ENCODE peak calls at places on chromosomes 3 and 15, in seven cellular contexts. G is colonic mucosa; T is body of pancreas; B is CD8-positive, alpha-beta memory T cell; I is Peyer's patch; N is H9; A is ovary. J is an unnamed sample.

GRCh38 chr3:116873142-116873541 is 163.6 kb downstream of the TUSC7 start:
- DNase-seq in T (no peak), G (no peak), N (no peak), B (no peak), A (no peak), I (no peak), J (no peak)

GRCh38 chr15:70910958-70911357 is 18.3 kb downstream of the LRRC49 start:
- DNase-seq in B (no peak), I (no peak), A (no peak), N (no peak), T (no peak), G (no peak), J (no peak)

GRCh38 chr15:70419046-70419445 is 321.3 kb upstream of the TLE3 start:
- DNase-seq in A (no peak), I (no peak), G (no peak), N (no peak), T (no peak), B (no peak), J (no peak)

GRCh38 chr3:196208942-196209695 is 2.1 kb downstream of the ZDHHC19 start:
- DNase-seq in I (no peak), N (no peak), T (no peak), G (no peak), B (no peak), A (peak; percentile 25), J (no peak)

GRCh38 chr3:186024210-186024609 is 84.7 kb downstream of the ETV5 start:
- DNase-seq in N (no peak), I (no peak), B (no peak), G (no peak), T (peak; percentile 10), A (peak; percentile 22), J (no peak)

GRCh38 chr3:195543642-195544536 is 764 bp upstream of the PPP1R2 start:
- DNase-seq in A (peak; percentile 27), B (no peak), N (peak; percentile 60), G (no peak), T (no peak), I (no peak), J (no peak)

GRCh38 chr3:133364704-133365103 is 35.2 kb upstream of the BFSP2 start:
- DNase-seq in B (no peak), N (no peak), I (no peak), A (no peak), G (no peak), T (no peak), J (no peak)

GRCh38 chr3:98733055-98733777 is 29.9 kb upstream of the ST3GAL6 start:
- DNase-seq in G (peak; percentile 23), B (peak; percentile 5), A (no peak), I (no peak), T (peak; percentile 16), N (no peak), J (no peak)

GRCh38 chr3:126349611-126350501 is 7.4 kb downstream of the KLF15 start:
- DNase-seq in T (peak; percentile 2), A (peak; percentile 21), I (no peak), N (no peak), B (no peak), G (no peak), J (no peak)

GRCh38 chr3:73098873-73099272 is 37.4 kb downstream of the EBLN2 start:
- DNase-seq in I (no peak), N (no peak), T (no peak), G (no peak), B (no peak), A (no peak), J (no peak)

DNA sequence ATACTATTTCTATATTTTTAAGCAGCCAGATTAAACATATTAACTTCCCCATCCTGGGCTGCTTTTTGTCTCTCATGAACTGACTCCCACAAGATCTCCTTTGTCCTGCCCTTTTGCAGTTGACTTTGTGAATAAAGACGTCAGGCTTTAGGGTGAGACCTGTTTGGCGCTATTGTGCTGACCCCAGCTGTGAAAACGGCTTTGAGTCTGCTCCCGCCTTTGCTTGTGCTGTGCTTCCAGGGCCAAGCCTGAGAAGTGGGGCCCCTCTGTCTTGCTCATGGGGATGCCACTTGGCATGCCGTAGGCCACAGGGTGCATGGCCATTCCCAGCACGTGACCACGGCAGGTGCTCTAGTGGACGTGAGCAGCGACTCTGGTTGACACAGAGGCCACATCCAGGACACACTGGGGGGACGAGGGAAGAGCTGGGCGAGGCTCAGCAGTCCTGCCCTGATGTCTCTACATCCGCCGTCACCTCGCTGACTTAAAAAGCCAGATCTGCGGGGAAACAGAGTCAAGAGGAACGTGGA is 268.9 kb upstream of the LYSMD4 start:
- DNase-seq in G (no peak), N (no peak), A (no peak), B (no peak), I (no peak), T (no peak), J (no peak)
- H3K4me1 ChIP-seq in G (no peaks in the 10 kb centered on the region), N (no peaks in the 10 kb centered on the region), A (no peaks in the 10 kb centered on the region), B (no peaks in the 10 kb centered on the region), I (no peaks in the 10 kb centered on the region), T (no peaks in the 10 kb centered on the region), J (peaks cover 3% of the 10 kb centered on the region)

GRCh38 chr3:131789188-131789587 is 245.6 kb downstream of the CPNE4 start:
- DNase-seq in B (no peak), A (no peak), T (no peak), N (no peak), G (no peak), I (no peak), J (no peak)
- H3K27me3 ChIP-seq in B (no peaks in the 10 kb centered on the region), A (no peaks in the 10 kb centered on the region), T (no peaks in the 10 kb centered on the region), N (no peaks in the 10 kb centered on the region), G (no peaks in the 10 kb centered on the region), I (no peaks in the 10 kb centered on the region), J (no peaks in the 10 kb centered on the region)

GRCh38 chr3:38137615-38138346 is 680 bp upstream of the MYD88 start:
- DNase-seq in A (no peak), T (no peak), B (peak; percentile 40), I (peak; percentile 49), G (peak; percentile 49), N (peak; percentile 65), J (no peak)

GRCh38 chr3:38133557-38134405 is 3.1 kb downstream of the ACAA1 start:
- DNase-seq in B (no peak), T (peak; percentile 74), I (no peak), N (no peak), G (peak; percentile 70), A (no peak), J (no peak)

GRCh38 chr3:38136807-38137614 is at the start of gene ACAA1:
- DNase-seq in N (peak; percentile 100), T (peak; percentile 100), A (peak; percentile 100), G (peak; percentile 100), I (peak; percentile 100), B (peak; percentile 95), J (peak; percentile 99)

GRCh38 chr3:38138347-38139190 is at the start of gene MYD88:
- DNase-seq in G (peak; percentile 90), B (peak; percentile 85), A (peak; percentile 79), N (peak; percentile 79), T (peak; percentile 82), I (peak; percentile 90), J (no peak)

GRCh38 chr3:38136272-38136806 is 588 bp downstream of the ACAA1 start:
- DNase-seq in A (peak; percentile 51), G (peak; percentile 53), T (peak; percentile 72), N (no peak), B (no peak), I (peak; percentile 22), J (no peak)
- H3K4me1 ChIP-seq in A (peaks cover 21% of the 10 kb centered on the region), G (peaks cover 27% of the 10 kb centered on the region), T (peaks cover 71% of the 10 kb centered on the region), N (peaks cover 8% of the 10 kb centered on the region), B (peaks cover 37% of the 10 kb centered on the region), I (no peaks in the 10 kb centered on the region), J (peaks cover 4% of the 10 kb centered on the region)

GRCh38 chr3:69384379-69384778 is 1.5 kb downstream of the FRMD4B start:
- DNase-seq in B (no peak), A (no peak), T (no peak), G (no peak), I (no peak), N (no peak), J (no peak)

GRCh38 chr3:69385033-69385722 is 710 bp downstream of the FRMD4B start:
- DNase-seq in B (no peak), G (no peak), N (no peak), T (no peak), I (no peak), A (no peak), J (no peak)

GRCh38 chr3:69385723-69386483 is at the start of gene FRMD4B:
- DNase-seq in A (peak; percentile 40), N (peak; percentile 50), T (peak; percentile 74), I (peak; percentile 18), G (peak; percentile 52), B (no peak), J (no peak)

GRCh38 chr3:69388241-69388640 is 2.4 kb upstream of the FRMD4B start:
- DNase-seq in B (no peak), T (no peak), N (no peak), I (no peak), A (no peak), G (no peak), J (no peak)

GRCh38 chr3:69386535-69387385 is 872 bp upstream of the FRMD4B start:
- DNase-seq in I (no peak), N (no peak), A (no peak), T (no peak), B (no peak), G (no peak), J (no peak)
- H3K27me3 ChIP-seq in I (no peaks in the 10 kb centered on the region), N (peaks cover 5% of the 10 kb centered on the region), A (no peaks in the 10 kb centered on the region), T (no peaks in the 10 kb centered on the region), B (peaks cover 18% of the 10 kb centered on the region), G (peaks cover 15% of the 10 kb centered on the region), J (peaks cover 4% of the 10 kb centered on the region)

DNA sequence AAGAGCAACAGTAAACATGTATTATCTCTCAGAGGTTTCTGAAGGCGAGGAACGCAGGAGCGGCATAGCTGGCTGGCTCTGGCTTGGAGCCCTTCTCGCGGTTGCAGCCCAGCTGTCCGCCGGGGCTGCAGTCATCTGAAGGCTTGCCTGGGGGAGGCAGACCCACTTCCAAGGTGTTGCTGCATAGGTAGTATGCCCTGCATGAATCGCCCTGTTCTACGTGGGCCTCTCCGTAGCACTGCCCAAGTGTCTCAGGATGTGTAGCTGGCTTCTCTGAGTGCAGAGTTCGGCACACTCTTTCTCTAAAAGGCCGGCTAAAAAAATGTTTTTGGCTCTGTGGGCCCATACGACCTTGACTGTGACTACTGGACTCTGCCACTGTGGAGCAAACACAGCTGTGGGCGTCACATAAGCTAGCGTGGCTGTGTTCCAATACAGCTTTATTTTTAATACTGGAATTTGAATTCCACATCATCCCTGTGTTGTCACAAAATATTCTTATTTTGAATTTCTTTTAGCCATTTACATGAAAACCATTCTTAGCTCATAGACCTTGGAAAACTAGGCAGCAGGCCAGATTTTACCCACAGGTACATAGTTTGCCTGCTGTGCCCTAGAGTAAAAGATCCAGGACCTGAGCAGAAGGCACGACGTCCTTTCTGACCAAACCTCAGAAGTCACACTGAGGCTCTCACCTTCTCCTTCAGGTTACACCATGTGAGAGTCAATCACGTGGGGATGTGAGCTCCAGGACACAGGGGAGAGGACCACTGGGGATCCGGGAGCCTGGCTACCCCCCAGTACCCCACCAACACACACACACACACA is 55.9 kb downstream of the PGPEP1L start:
- DNase-seq in A (peak; percentile 82), T (peak; percentile 84), B (no peak), G (no peak), N (no peak), I (no peak), J (no peak)
- H3K4me1 ChIP-seq in A (peaks cover 50% of the 10 kb centered on the region), T (peaks cover 66% of the 10 kb centered on the region), B (no peaks in the 10 kb centered on the region), G (no peaks in the 10 kb centered on the region), N (no peaks in the 10 kb centered on the region), I (no peaks in the 10 kb centered on the region), J (no peaks in the 10 kb centered on the region)

GRCh38 chr15:74135041-74135565 is 4.7 kb downstream of the ISLR2 start:
- DNase-seq in T (no peak), B (no peak), A (no peak), G (no peak), I (no peak), N (no peak), J (no peak)
- H3K27me3 ChIP-seq in T (no peaks in the 10 kb centered on the region), B (peaks cover 41% of the 10 kb centered on the region), A (peaks cover 4% of the 10 kb centered on the region), G (peaks cover 84% of the 10 kb centered on the region), I (no peaks in the 10 kb centered on the region), N (peaks cover 60% of the 10 kb centered on the region), J (peaks cover 63% of the 10 kb centered on the region)

J was measured in iPS DF 6.9.